ENCODE peak calls at places on chromosomes 4 and X, in nine cellular contexts. One of them, this sample, is unnamed. For H3K36me3, the result is how much of the 10 kb centered on the place peaks cover.

GRCh38 chr4:7758444-7758815 is 181.2 kb downstream of the AFAP1 start:
- DNase-seq in Peyer's patch: no peak
- DNase-seq in BJ: no peak
- DNase-seq in body of pancreas: no peak
- DNase-seq in tibial nerve: no peak
- DNase-seq in uterus: no peak
- DNase-seq in A673: no peak
- DNase-seq in mucosa of descending colon: no peak
- DNase-seq in heart right ventricle: no peak
- DNase-seq in this sample: no peak

GRCh38 chr4:149223659-149224058 is 592.0 kb downstream of the IQCM start:
- DNase-seq in Peyer's patch: no peak
- DNase-seq in BJ: no peak
- DNase-seq in body of pancreas: no peak
- DNase-seq in tibial nerve: no peak
- DNase-seq in uterus: no peak
- DNase-seq in A673: no peak
- DNase-seq in mucosa of descending colon: no peak
- DNase-seq in heart right ventricle: no peak
- DNase-seq in this sample: no peak

GRCh38 chr4:71338846-71339593 is at the start of gene SLC4A4:
- DNase-seq in Peyer's patch: no peak
- DNase-seq in BJ: peak
- DNase-seq in body of pancreas: no peak
- DNase-seq in tibial nerve: no peak
- DNase-seq in uterus: no peak
- DNase-seq in A673: peak
- DNase-seq in mucosa of descending colon: no peak
- DNase-seq in heart right ventricle: no peak
- DNase-seq in this sample: peak

GRCh38 chr4:105415281-105415744 is 58.5 kb downstream of the PPA2 start:
- DNase-seq in Peyer's patch: no peak
- DNase-seq in BJ: no peak
- DNase-seq in body of pancreas: no peak
- DNase-seq in tibial nerve: no peak
- DNase-seq in uterus: no peak
- DNase-seq in A673: no peak
- DNase-seq in mucosa of descending colon: no peak
- DNase-seq in heart right ventricle: no peak
- DNase-seq in this sample: no peak

GRCh38 chr4:92304636-92305035 is 870 bp downstream of the GRID2 start:
- DNase-seq in Peyer's patch: no peak
- DNase-seq in BJ: no peak
- DNase-seq in body of pancreas: no peak
- DNase-seq in tibial nerve: no peak
- DNase-seq in uterus: no peak
- DNase-seq in A673: no peak
- DNase-seq in mucosa of descending colon: no peak
- DNase-seq in heart right ventricle: no peak
- DNase-seq in this sample: no peak

GRCh38 chr4:134027931-134028330 is 173.7 kb downstream of the PABPC4L start:
- DNase-seq in Peyer's patch: no peak
- DNase-seq in BJ: peak
- DNase-seq in body of pancreas: no peak
- DNase-seq in tibial nerve: no peak
- DNase-seq in uterus: no peak
- DNase-seq in A673: peak
- DNase-seq in mucosa of descending colon: no peak
- DNase-seq in heart right ventricle: no peak
- DNase-seq in this sample: no peak

GRCh38 chr4:142762280-142762679 is 83.8 kb downstream of the INPP4B start:
- DNase-seq in Peyer's patch: no peak
- DNase-seq in BJ: no peak
- DNase-seq in body of pancreas: no peak
- DNase-seq in tibial nerve: no peak
- DNase-seq in uterus: no peak
- DNase-seq in A673: no peak
- DNase-seq in mucosa of descending colon: no peak
- DNase-seq in heart right ventricle: no peak
- DNase-seq in this sample: no peak

GRCh38 chrX:119757979-119758681 is at the start of gene SOWAHD:
- DNase-seq in Peyer's patch: peak
- DNase-seq in BJ: no peak
- DNase-seq in body of pancreas: peak
- DNase-seq in tibial nerve: no peak
- DNase-seq in uterus: peak
- DNase-seq in A673: no peak
- DNase-seq in mucosa of descending colon: peak
- DNase-seq in heart right ventricle: no peak
- DNase-seq in this sample: peak

GRCh38 chr4:76874176-76874575 is 23.8 kb downstream of the SOWAHB start:
- DNase-seq in Peyer's patch: no peak
- DNase-seq in BJ: no peak
- DNase-seq in body of pancreas: no peak
- DNase-seq in tibial nerve: no peak
- DNase-seq in uterus: no peak
- DNase-seq in A673: no peak
- DNase-seq in mucosa of descending colon: no peak
- DNase-seq in heart right ventricle: no peak
- DNase-seq in this sample: no peak

GRCh38 chr4:18441676-18442075 is 420.1 kb upstream of the LCORL start:
- DNase-seq in Peyer's patch: no peak
- DNase-seq in BJ: no peak
- DNase-seq in body of pancreas: no peak
- DNase-seq in tibial nerve: no peak
- DNase-seq in uterus: no peak
- DNase-seq in A673: no peak
- DNase-seq in mucosa of descending colon: no peak
- DNase-seq in heart right ventricle: no peak
- DNase-seq in this sample: no peak

GRCh38 chrX:107845625-107846024 is 20.0 kb downstream of the MID2 start:
- DNase-seq in Peyer's patch: no peak
- DNase-seq in BJ: no peak
- DNase-seq in body of pancreas: no peak
- DNase-seq in tibial nerve: no peak
- DNase-seq in uterus: no peak
- DNase-seq in A673: no peak
- DNase-seq in mucosa of descending colon: no peak
- DNase-seq in heart right ventricle: peak
- DNase-seq in this sample: no peak

GRCh38 chr4:52001616-52002015 is 18.5 kb downstream of the LRRC66 start:
- DNase-seq in Peyer's patch: no peak
- DNase-seq in BJ: no peak
- DNase-seq in body of pancreas: no peak
- DNase-seq in tibial nerve: no peak
- DNase-seq in uterus: no peak
- DNase-seq in A673: no peak
- DNase-seq in mucosa of descending colon: no peak
- DNase-seq in heart right ventricle: no peak
- DNase-seq in this sample: no peak

GRCh38 chr4:5827108-5828004 is 65.5 kb downstream of the CRMP1 start:
- DNase-seq in Peyer's patch: no peak
- DNase-seq in BJ: no peak
- DNase-seq in body of pancreas: no peak
- DNase-seq in tibial nerve: no peak
- DNase-seq in uterus: no peak
- DNase-seq in A673: no peak
- DNase-seq in mucosa of descending colon: no peak
- DNase-seq in heart right ventricle: no peak
- DNase-seq in this sample: no peak

GRCh38 chr4:142549726-142550463 is 296.2 kb downstream of the INPP4B start:
- DNase-seq in Peyer's patch: no peak
- DNase-seq in BJ: peak
- DNase-seq in body of pancreas: peak
- DNase-seq in tibial nerve: no peak
- DNase-seq in uterus: no peak
- DNase-seq in A673: peak
- DNase-seq in mucosa of descending colon: no peak
- DNase-seq in heart right ventricle: no peak
- DNase-seq in this sample: no peak

GRCh38 chr4:105707783-105708182 is 706 bp downstream of the INTS12 start:
- DNase-seq in Peyer's patch: no peak
- DNase-seq in BJ: no peak
- DNase-seq in body of pancreas: no peak
- DNase-seq in tibial nerve: no peak
- DNase-seq in uterus: no peak
- DNase-seq in A673: no peak
- DNase-seq in mucosa of descending colon: no peak
- DNase-seq in heart right ventricle: no peak
- DNase-seq in this sample: no peak

GRCh38 chr4:176545886-176546285 is 226.1 kb downstream of the SPCS3 start:
- DNase-seq in Peyer's patch: no peak
- DNase-seq in BJ: no peak
- DNase-seq in body of pancreas: no peak
- DNase-seq in tibial nerve: no peak
- DNase-seq in uterus: no peak
- DNase-seq in A673: no peak
- DNase-seq in mucosa of descending colon: no peak
- DNase-seq in heart right ventricle: no peak
- DNase-seq in this sample: no peak

GRCh38 chr4:112038861-112039260 is 106.4 kb upstream of the FAM241A start:
- DNase-seq in Peyer's patch: no peak
- DNase-seq in BJ: no peak
- DNase-seq in body of pancreas: no peak
- DNase-seq in tibial nerve: no peak
- DNase-seq in uterus: no peak
- DNase-seq in A673: no peak
- DNase-seq in mucosa of descending colon: no peak
- DNase-seq in heart right ventricle: no peak
- DNase-seq in this sample: no peak

GRCh38 chr4:103019319-103020124 is at the start of gene SLC9B1:
- DNase-seq in Peyer's patch: peak
- DNase-seq in BJ: peak
- DNase-seq in body of pancreas: peak
- DNase-seq in tibial nerve: peak
- DNase-seq in uterus: peak
- DNase-seq in A673: peak
- DNase-seq in mucosa of descending colon: peak
- DNase-seq in heart right ventricle: peak
- DNase-seq in this sample: peak

GRCh38 chr4:82452026-82452425 is 21.6 kb downstream of the ENOPH1 start:
- DNase-seq in Peyer's patch: no peak
- DNase-seq in BJ: no peak
- DNase-seq in body of pancreas: no peak
- DNase-seq in tibial nerve: no peak
- DNase-seq in uterus: no peak
- DNase-seq in A673: no peak
- DNase-seq in mucosa of descending colon: no peak
- DNase-seq in heart right ventricle: no peak
- DNase-seq in this sample: no peak
- H3K36me3 ChIP-seq in Peyer's patch: half or more
- H3K36me3 ChIP-seq in BJ: under half
- H3K36me3 ChIP-seq in body of pancreas: under half
- H3K36me3 ChIP-seq in tibial nerve: half or more
- H3K36me3 ChIP-seq in uterus: under half
- H3K36me3 ChIP-seq in A673: under half
- H3K36me3 ChIP-seq in mucosa of descending colon: under half
- H3K36me3 ChIP-seq in heart right ventricle: half or more
- H3K36me3 ChIP-seq in this sample: under half

GRCh38 chr4:20622701-20623100 is 77.6 kb upstream of the PACRGL start:
- DNase-seq in Peyer's patch: no peak
- DNase-seq in BJ: no peak
- DNase-seq in body of pancreas: no peak
- DNase-seq in tibial nerve: no peak
- DNase-seq in uterus: no peak
- DNase-seq in A673: no peak
- DNase-seq in mucosa of descending colon: no peak
- DNase-seq in heart right ventricle: no peak
- DNase-seq in this sample: no peak
- TF ChIP-seq CTCF in Peyer's patch: no peak
- TF ChIP-seq CTCF in BJ: no peak
- TF ChIP-seq CTCF in body of pancreas: no peak
- TF ChIP-seq CTCF in tibial nerve: no peak
- TF ChIP-seq CTCF in uterus: no peak
- TF ChIP-seq CTCF in A673: no peak
- TF ChIP-seq CTCF in mucosa of descending colon: no peak
- TF ChIP-seq CTCF in heart right ventricle: no peak
- TF ChIP-seq CTCF in this sample: no peak

GRCh38 chr4:38090450-38091246 is 130.4 kb downstream of the PTTG2 start:
- DNase-seq in Peyer's patch: no peak
- DNase-seq in BJ: no peak
- DNase-seq in body of pancreas: no peak
- DNase-seq in tibial nerve: no peak
- DNase-seq in uterus: no peak
- DNase-seq in A673: no peak
- DNase-seq in mucosa of descending colon: no peak
- DNase-seq in heart right ventricle: no peak
- DNase-seq in this sample: no peak
- H3K36me3 ChIP-seq in Peyer's patch: under half
- H3K36me3 ChIP-seq in BJ: under half
- H3K36me3 ChIP-seq in body of pancreas: under half
- H3K36me3 ChIP-seq in tibial nerve: under half
- H3K36me3 ChIP-seq in uterus: under half
- H3K36me3 ChIP-seq in A673: under half
- H3K36me3 ChIP-seq in mucosa of descending colon: under half
- H3K36me3 ChIP-seq in heart right ventricle: half or more
- H3K36me3 ChIP-seq in this sample: under half

GRCh38 chrX:2907295-2907694 is 21.8 kb downstream of the ARSD start:
- DNase-seq in Peyer's patch: no peak
- DNase-seq in BJ: no peak
- DNase-seq in body of pancreas: no peak
- DNase-seq in tibial nerve: no peak
- DNase-seq in uterus: no peak
- DNase-seq in A673: no peak
- DNase-seq in mucosa of descending colon: no peak
- DNase-seq in heart right ventricle: no peak
- DNase-seq in this sample: no peak

GRCh38 chrX:2898861-2899512 is 30.2 kb downstream of the ARSD start:
- DNase-seq in Peyer's patch: no peak
- DNase-seq in BJ: no peak
- DNase-seq in body of pancreas: peak
- DNase-seq in tibial nerve: no peak
- DNase-seq in uterus: no peak
- DNase-seq in A673: no peak
- DNase-seq in mucosa of descending colon: no peak
- DNase-seq in heart right ventricle: no peak
- DNase-seq in this sample: no peak

GRCh38 chrX:2902841-2903240 is 26.3 kb downstream of the ARSD start:
- DNase-seq in Peyer's patch: no peak
- DNase-seq in BJ: no peak
- DNase-seq in body of pancreas: no peak
- DNase-seq in tibial nerve: no peak
- DNase-seq in uterus: no peak
- DNase-seq in A673: no peak
- DNase-seq in mucosa of descending colon: no peak
- DNase-seq in heart right ventricle: no peak
- DNase-seq in this sample: no peak

GRCh38 chrX:2901367-2902036 is 27.6 kb downstream of the ARSD start:
- DNase-seq in Peyer's patch: no peak
- DNase-seq in BJ: no peak
- DNase-seq in body of pancreas: no peak
- DNase-seq in tibial nerve: no peak
- DNase-seq in uterus: no peak
- DNase-seq in A673: peak
- DNase-seq in mucosa of descending colon: no peak
- DNase-seq in heart right ventricle: no peak
- DNase-seq in this sample: no peak

DNA sequence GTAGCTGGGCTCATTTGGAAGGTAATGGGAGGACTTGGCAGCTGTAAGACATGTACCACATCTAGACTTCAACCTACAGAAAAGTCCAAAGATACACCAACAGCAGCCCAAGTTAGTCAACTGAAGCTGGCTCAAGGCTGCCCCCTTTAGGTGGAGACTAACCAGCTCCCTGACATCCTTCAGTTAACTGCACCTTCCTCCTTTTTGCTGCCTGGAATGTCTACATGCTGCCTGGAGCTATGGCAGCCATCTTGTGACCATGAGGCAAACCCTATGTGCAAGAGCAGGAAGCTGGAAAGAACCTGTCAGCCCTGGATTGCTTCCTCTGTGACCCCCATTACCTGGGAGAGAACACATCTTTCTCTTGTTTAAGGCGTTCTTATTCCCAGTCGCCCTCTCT is 25.8 kb downstream of the ARSD start:
- DNase-seq in Peyer's patch: no peak
- DNase-seq in BJ: no peak
- DNase-seq in body of pancreas: no peak
- DNase-seq in tibial nerve: no peak
- DNase-seq in uterus: no peak
- DNase-seq in A673: peak
- DNase-seq in mucosa of descending colon: no peak
- DNase-seq in heart right ventricle: no peak
- DNase-seq in this sample: no peak
- TF ChIP-seq CTCF in Peyer's patch: peak
- TF ChIP-seq CTCF in BJ: no peak
- TF ChIP-seq CTCF in body of pancreas: no peak
- TF ChIP-seq CTCF in tibial nerve: no peak
- TF ChIP-seq CTCF in uterus: no peak
- TF ChIP-seq CTCF in A673: peak
- TF ChIP-seq CTCF in mucosa of descending colon: no peak
- TF ChIP-seq CTCF in heart right ventricle: no peak
- TF ChIP-seq CTCF in this sample: no peak

This sample was measured in GM06990.